ENCODE peak calls at places on chromosome 21, in four cellular contexts. F, M, W and B are unnamed samples.

GRCh38 chr21:26137379-26138060 is 33.0 kb downstream of the APP start:
- DNase-seq in F (no peak), M (no peak), W (no peak), B (no peak)

GRCh38 chr21:33510826-33511225 is 19.3 kb upstream of the DNAJC28 start:
- DNase-seq in F (no peak), M (peak; percentile 67), W (no peak), B (no peak)

GRCh38 chr21:33296156-33296555 is 28.6 kb upstream of the IFNAR1 start:
- DNase-seq in F (no peak), M (no peak), W (no peak), B (no peak)

GRCh38 chr21:15706686-15707085 is 23.1 kb upstream of the USP25 start:
- DNase-seq in F (no peak), M (no peak), W (no peak), B (no peak)

GRCh38 chr21:26055841-26056264 is 114.7 kb downstream of the APP start:
- DNase-seq in F (no peak), M (no peak), W (no peak), B (no peak)

GRCh38 chr21:40381111-40381510 is 465.8 kb downstream of the DSCAM start:
- DNase-seq in F (no peak), M (no peak), W (no peak), B (no peak)

GRCh38 chr21:30439975-30440374 is at the start of gene KRTAP15-1:
- DNase-seq in F (no peak), M (no peak), W (no peak), B (no peak)

GRCh38 chr21:31505975-31506374 is 153.5 kb upstream of the SOD1 start:
- DNase-seq in F (no peak), M (no peak), W (no peak), B (no peak)

GRCh38 chr21:26007911-26008579 is 162.5 kb downstream of the APP start:
- DNase-seq in F (no peak), M (no peak), W (no peak), B (no peak)

GRCh38 chr21:38384246-38384576 is 114.1 kb downstream of the ERG start:
- DNase-seq in F (no peak), M (no peak), W (no peak), B (no peak)

GRCh38 chr21:38956791-38957571 is 151.3 kb downstream of the ETS2 start:
- DNase-seq in F (no peak), M (no peak), W (no peak), B (no peak)

GRCh38 chr21:16775056-16775455 is 737.8 kb upstream of the CXADR start:
- DNase-seq in F (no peak), M (no peak), W (no peak), B (no peak)

GRCh38 chr21:38806942-38807284 is 1.2 kb downstream of the ETS2 start:
- DNase-seq in F (no peak), M (no peak), W (no peak), B (no peak)

GRCh38 chr21:32817206-32817605 is 45.7 kb upstream of the PAXBP1 start:
- DNase-seq in F (no peak), M (no peak), W (peak; percentile 39), B (no peak)

GRCh38 chr21:39444406-39445145 is 1.0 kb downstream of the LCA5L start:
- DNase-seq in F (no peak), M (peak; percentile 38), W (no peak), B (no peak)

GRCh38 chr21:46459356-46460112 is 843 bp downstream of the DIP2A start:
- DNase-seq in F (no peak), M (peak; percentile 64), W (no peak), B (no peak)

GRCh38 chr21:16741228-16741665 is 771.6 kb upstream of the CXADR start:
- DNase-seq in F (no peak), M (no peak), W (no peak), B (no peak)

GRCh38 chr21:15140321-15141019 is 75.7 kb upstream of the NRIP1 start:
- DNase-seq in F (no peak), M (no peak), W (peak; percentile 99), B (no peak)

GRCh38 chr21:39000496-39000895 is 182.8 kb downstream of the PSMG1 start:
- DNase-seq in F (no peak), M (no peak), W (no peak), B (no peak)

GRCh38 chr21:40466893-40467483 is 380.0 kb downstream of the DSCAM start:
- DNase-seq in F (no peak), M (no peak), W (no peak), B (no peak)

GRCh38 chr21:18705971-18706370 is 302.4 kb upstream of the TMPRSS15 start:
- DNase-seq in F (no peak), M (no peak), W (no peak), B (no peak)

GRCh38 chr21:15978158-15978805 is 248.5 kb downstream of the USP25 start:
- DNase-seq in F (no peak), M (no peak), W (no peak), B (no peak)

GRCh38 chr21:25734654-25735220 is at the start of the genes ATP5PF and GABPA:
- DNase-seq in F (peak; percentile 97), M (peak; percentile 90), W (peak; percentile 97), B (peak; percentile 94)

GRCh38 chr21:18801468-18801867 is 397.9 kb upstream of the TMPRSS15 start:
- DNase-seq in F (no peak), M (no peak), W (no peak), B (no peak)

GRCh38 chr21:25396135-25396711 is 211.1 kb downstream of the MRPL39 start:
- DNase-seq in F (peak; percentile 88), M (no peak), W (no peak), B (no peak)

GRCh38 chr21:26405071-26405470 is 168.0 kb downstream of the CYYR1 start:
- DNase-seq in F (no peak), M (no peak), W (no peak), B (no peak)

GRCh38 chr21:16117331-16117730 is 387.5 kb downstream of the USP25 start:
- DNase-seq in F (no peak), M (no peak), W (no peak), B (no peak)

GRCh38 chr21:18743523-18743922 is 339.9 kb upstream of the TMPRSS15 start:
- DNase-seq in F (no peak), M (no peak), W (no peak), B (no peak)

DNA sequence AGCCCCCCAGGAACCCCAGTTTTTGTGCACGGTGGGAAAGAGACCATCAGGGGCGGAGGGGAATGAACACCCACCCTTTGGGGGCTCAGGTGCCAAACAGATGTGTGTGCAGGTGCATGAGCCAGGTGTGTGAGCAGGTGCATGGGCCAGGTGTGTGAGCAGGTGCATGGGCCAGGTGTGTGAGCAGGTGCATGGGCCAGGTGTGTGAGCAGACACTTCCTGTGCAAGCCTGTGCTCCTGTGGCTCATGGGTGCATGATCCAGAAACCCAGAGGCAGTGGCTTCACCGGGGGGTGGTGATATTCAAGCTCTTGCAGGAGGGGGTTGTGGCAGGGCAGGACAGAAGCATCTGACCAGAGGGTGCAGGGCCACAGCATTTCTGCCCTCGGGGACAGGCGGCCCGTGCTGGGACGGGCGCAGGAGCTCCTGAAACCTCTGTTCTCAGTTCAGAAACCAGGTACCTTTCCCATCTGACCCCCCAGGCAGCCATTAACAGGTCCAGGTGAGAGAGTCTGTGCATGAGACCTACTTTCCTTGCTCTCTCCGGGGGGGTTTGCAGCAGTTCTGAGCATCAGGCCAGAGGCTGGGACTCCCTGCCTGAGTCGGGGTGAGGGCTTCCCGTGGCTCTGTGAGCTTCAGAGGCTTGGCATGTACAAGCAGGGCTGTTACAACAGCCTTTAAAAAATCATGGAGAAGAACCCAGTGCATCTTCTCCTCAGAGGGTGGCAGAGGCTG is 29.1 kb downstream of the COL18A1 start:
- DNase-seq in F (no peak), M (no peak), W (no peak), B (no peak)
- TF ChIP-seq FOXK2 in F (no peak), M (no peak), W (no peak), B (no peak)

GRCh38 chr21:41761211-41762181 is 5.4 kb downstream of the RIPK4 start:
- DNase-seq in F (no peak), M (no peak), W (peak; percentile 38), B (no peak)
- TF ChIP-seq SP1 in F (no peak), M (no peak), W (no peak), B (no peak)

GRCh38 chr21:35027558-35028450 is 21.3 kb downstream of the RUNX1 start:
- DNase-seq in F (no peak), M (no peak), W (no peak), B (no peak)
- TF ChIP-seq FOXK2 in F (no peak), M (no peak), W (no peak), B (no peak)

GRCh38 chr21:35775778-35776515 is 284.4 kb downstream of the SETD4 start:
- DNase-seq in F (no peak), M (no peak), W (no peak), B (no peak)
- TF ChIP-seq SP1 in F (no peak), M (no peak), W (no peak), B (no peak)

GRCh38 chr21:41663805-41664788 is 102.8 kb downstream of the RIPK4 start:
- DNase-seq in F (peak; percentile 26), M (no peak), W (peak; percentile 80), B (no peak)

GRCh38 chr21:41665766-41666595 is 100.9 kb downstream of the RIPK4 start:
- DNase-seq in F (no peak), M (no peak), W (no peak), B (no peak)

GRCh38 chr21:41667136-41667535 is 99.7 kb downstream of the RIPK4 start:
- DNase-seq in F (no peak), M (no peak), W (no peak), B (no peak)

GRCh38 chr21:41666641-41667051 is 100.2 kb downstream of the RIPK4 start:
- DNase-seq in F (no peak), M (no peak), W (no peak), B (no peak)

DNA sequence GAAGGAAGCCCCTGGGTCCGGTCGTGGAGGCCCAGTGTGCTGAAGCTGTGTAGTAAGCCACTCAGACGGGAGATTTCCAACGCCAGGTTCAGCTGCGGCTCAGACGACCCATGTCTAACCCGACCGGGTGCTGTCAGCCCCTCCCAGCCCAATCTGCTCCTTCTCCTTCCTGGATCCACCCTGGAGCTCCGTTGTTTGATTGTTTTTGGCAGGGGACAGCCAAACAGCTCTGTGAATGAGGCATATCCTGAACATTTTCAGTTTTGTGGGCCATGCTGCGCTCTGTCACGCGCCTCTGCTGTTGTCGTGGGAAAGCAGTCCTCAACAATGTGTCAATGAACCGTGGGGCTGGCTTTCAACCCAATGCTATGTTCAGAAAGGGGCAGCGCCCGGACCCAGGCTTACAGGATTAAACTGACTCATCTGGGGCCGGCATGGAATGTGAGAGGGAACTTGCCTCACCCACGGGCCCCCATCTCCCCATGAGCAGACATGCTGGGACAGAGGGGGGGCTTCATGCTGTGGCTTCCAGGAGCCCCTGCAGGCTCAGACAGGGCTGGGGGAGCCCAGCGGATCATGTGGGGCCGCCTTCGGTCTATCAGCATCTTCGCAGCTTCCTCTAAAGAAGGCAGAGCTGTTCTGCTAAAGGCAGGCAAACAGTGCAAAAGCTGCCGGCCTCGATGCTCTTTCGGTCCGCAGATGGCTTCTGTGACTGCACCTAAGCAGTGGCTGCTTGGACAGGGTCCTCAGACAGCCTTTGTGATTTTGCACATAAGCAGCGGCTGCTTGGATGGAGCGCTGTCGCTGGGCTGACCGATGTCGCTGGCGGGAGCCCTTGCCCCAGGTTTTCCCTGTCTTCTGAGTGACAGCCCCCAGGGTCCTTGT is 101.7 kb downstream of the RIPK4 start:
- DNase-seq in F (no peak), M (no peak), W (no peak), B (no peak)
- TF ChIP-seq FOXK2 in F (no peak), M (no peak), W (no peak), B (no peak)